ENCODE peak calls at places on chromosome X, in nine cellular contexts. H is heart left ventricle; J is breast epithelium; Q is fibroblast of villous mesenchyme; U is skeletal muscle cell; V is H54; E is adipocyte; I is stimulated activated CD4-positive, alpha-beta T cell treated with anti-CD3 and anti-CD28 coated beads, TNF-alpha, amount 100 ng/mL, for 4 hours; S is astrocyte of the spinal cord. P is an unnamed sample.

GRCh38 chrX:12441376-12442128 is 303.3 kb downstream of the FRMPD4 start:
- DNase-seq in J (no peak), E (peak; percentile 85), U (peak; percentile 73), S (peak; percentile 78), V (no peak), H (no peak), I (no peak), Q (peak; percentile 81), P (no peak)

GRCh38 chrX:38172596-38172995 is 48.1 kb downstream of the SRPX start:
- DNase-seq in J (no peak), E (no peak), Q (no peak), U (no peak), S (no peak), I (no peak), V (no peak), H (no peak), P (no peak)

GRCh38 chrX:56729152-56729557 is at the start of gene NBDY:
- DNase-seq in H (peak; percentile 38), Q (peak; percentile 47), U (no peak), I (no peak), E (peak; percentile 65), S (peak; percentile 69), V (no peak), J (peak; percentile 43), P (no peak)

GRCh38 chrX:148457279-148457678 is 43.1 kb upstream of the AFF2 start:
- DNase-seq in I (no peak), J (no peak), V (no peak), S (no peak), Q (no peak), E (no peak), U (no peak), H (no peak), P (no peak)

GRCh38 chrX:72274526-72274925 is 2.5 kb downstream of the RPS4X start:
- DNase-seq in S (no peak), J (no peak), Q (peak; percentile 66), E (no peak), I (no peak), U (no peak), H (no peak), V (no peak), P (no peak)

GRCh38 chrX:149949743-149950436 is 11.6 kb upstream of the EOLA2 start:
- DNase-seq in H (no peak), J (no peak), Q (no peak), I (no peak), V (no peak), E (no peak), S (no peak), U (no peak), P (no peak)

GRCh38 chrX:80285131-80285773 is 135.0 kb upstream of the TENT5D start:
- DNase-seq in V (no peak), I (no peak), J (no peak), Q (peak; percentile 0), E (peak; percentile 1), U (no peak), S (peak; percentile 1), H (no peak), P (no peak)

GRCh38 chrX:858542-859078 is 228.0 kb downstream of the SHOX start:
- DNase-seq in J (no peak), V (no peak), S (no peak), Q (no peak), H (no peak), U (no peak), I (no peak), E (no peak), P (no peak)

GRCh38 chrX:54495814-54496516 is at the start of gene FGD1:
- DNase-seq in I (peak; percentile 24), E (peak; percentile 74), V (peak; percentile 33), S (peak; percentile 62), J (peak; percentile 62), Q (peak; percentile 51), H (peak; percentile 73), U (peak; percentile 15), P (no peak)

GRCh38 chrX:144681501-144681900 is 565.8 kb upstream of the SPANXN1 start:
- DNase-seq in Q (peak; percentile 77), S (peak; percentile 56), I (no peak), H (no peak), J (no peak), U (peak; percentile 39), V (no peak), E (no peak), P (no peak)

GRCh38 chrX:49003696-49004095 is 1.6 kb upstream of the GRIPAP1 start:
- DNase-seq in I (no peak), H (no peak), U (no peak), E (no peak), Q (no peak), V (no peak), J (no peak), S (no peak), P (no peak)

GRCh38 chrX:3815896-3816664 is 102.6 kb upstream of the PRKX start:
- DNase-seq in H (peak; percentile 56), E (peak; percentile 58), U (no peak), V (no peak), Q (peak; percentile 13), I (peak; percentile 2), J (peak; percentile 57), S (peak; percentile 42), P (no peak)

GRCh38 chrX:1435241-1435900 is 17.3 kb downstream of the ASMTL start:
- DNase-seq in J (peak; percentile 39), S (no peak), H (peak; percentile 21), U (no peak), E (no peak), V (no peak), I (no peak), Q (no peak), P (no peak)

GRCh38 chrX:9519546-9520210 is 54.8 kb downstream of the TBL1X start:
- DNase-seq in U (no peak), E (no peak), I (no peak), H (no peak), J (no peak), V (no peak), S (no peak), Q (peak; percentile 74), P (no peak)

GRCh38 chrX:18884916-18885315 is 99.0 kb downstream of the PHKA2 start:
- DNase-seq in V (no peak), Q (no peak), E (no peak), I (no peak), U (no peak), J (no peak), S (no peak), H (no peak), P (no peak)

GRCh38 chrX:107025538-107025937 is 25.5 kb upstream of the MORC4 start:
- DNase-seq in V (peak; percentile 2), E (peak; percentile 55), S (peak; percentile 14), Q (peak; percentile 33), H (no peak), U (no peak), I (no peak), J (no peak), P (no peak)

GRCh38 chrX:45710081-45710801 is 509.6 kb upstream of the DIPK2B start:
- DNase-seq in Q (peak; percentile 38), I (peak; percentile 5), U (peak; percentile 85), E (peak; percentile 66), S (peak; percentile 95), V (no peak), J (no peak), H (no peak), P (no peak)

GRCh38 chrX:38612281-38612680 is 50.9 kb downstream of the TSPAN7 start:
- DNase-seq in S (no peak), J (no peak), Q (no peak), U (no peak), V (no peak), H (no peak), I (no peak), E (no peak), P (no peak)

GRCh38 chrX:20715176-20715575 is 448.5 kb upstream of the RPS6KA3 start:
- DNase-seq in U (no peak), V (no peak), I (no peak), S (no peak), J (no peak), H (no peak), Q (no peak), E (no peak), P (no peak)

GRCh38 chrX:139828037-139828436 is 104.8 kb downstream of the ATP11C start:
- DNase-seq in H (no peak), Q (no peak), E (no peak), I (no peak), J (no peak), U (no peak), V (no peak), S (no peak), P (no peak)

GRCh38 chrX:75156537-75156945 is 458 bp upstream of the ABCB7 start:
- DNase-seq in E (peak; percentile 8), H (no peak), S (no peak), U (peak; percentile 13), Q (peak; percentile 49), I (no peak), V (no peak), J (no peak), P (no peak)

GRCh38 chrX:136691028-136691809 is 43.3 kb downstream of the CD40LG start:
- DNase-seq in I (no peak), E (no peak), Q (no peak), U (no peak), J (no peak), H (no peak), S (no peak), V (no peak), P (no peak)

GRCh38 chrX:103846395-103846794 is 14.3 kb upstream of the RAB9B start:
- DNase-seq in E (no peak), U (no peak), J (no peak), S (no peak), V (no peak), Q (no peak), H (no peak), I (no peak), P (no peak)

GRCh38 chrX:116413273-116413672 is 23.1 kb upstream of the SLC6A14 start:
- DNase-seq in Q (no peak), V (no peak), E (no peak), S (no peak), H (no peak), U (no peak), J (no peak), I (no peak), P (no peak)

GRCh38 chrX:106917830-106918500 is 2.2 kb upstream of the CLDN2 start:
- DNase-seq in H (no peak), I (no peak), Q (peak; percentile 35), S (peak; percentile 79), E (no peak), U (peak; percentile 68), J (no peak), V (peak; percentile 52), P (no peak)

GRCh38 chrX:134758652-134759051 is 100.4 kb upstream of the PLAC1 start:
- DNase-seq in J (no peak), I (no peak), Q (no peak), U (no peak), H (no peak), V (no peak), E (no peak), S (no peak), P (no peak)

GRCh38 chrX:17376381-17377046 is 1.5 kb downstream of the NHS start:
- DNase-seq in I (no peak), S (peak; percentile 9), U (no peak), H (no peak), J (no peak), E (peak; percentile 35), Q (peak; percentile 6), V (no peak), P (no peak)

GRCh38 chrX:50198348-50198747 is 2.5 kb downstream of the AKAP4 start:
- DNase-seq in V (no peak), I (no peak), U (no peak), H (no peak), Q (no peak), J (no peak), S (no peak), E (no peak), P (no peak)

GRCh38 chrX:73267979-73268378 is 53.3 kb upstream of the NAP1L2 start:
- DNase-seq in S (no peak), E (no peak), U (no peak), J (no peak), H (no peak), I (no peak), V (no peak), Q (no peak), P (no peak)

GRCh38 chrX:85223359-85223758 is 20.2 kb downstream of the SATL1 start:
- DNase-seq in U (no peak), H (no peak), J (no peak), V (no peak), Q (no peak), I (no peak), S (no peak), E (no peak), P (no peak)

GRCh38 chrX:17377795-17378194 is 2.8 kb downstream of the NHS start:
- DNase-seq in H (no peak), E (peak; percentile 2), U (no peak), V (no peak), J (no peak), S (peak; percentile 12), Q (no peak), I (no peak), P (no peak)